ENCODE peak calls at places on chromosomes 4 and X, in five cellular contexts. B is GM19239; R is activated CD8-positive, alpha-beta memory T cell treated with anti-CD3 and anti-CD28 coated beads for 48 hours; X is mucosa of descending colon; K is cardiac fibroblast. P is an unnamed sample.

GRCh38 chrX:91331476-91331875 is 103.2 kb upstream of the PABPC5 start:
- DNase-seq in B (no peak), R (no peak), X (no peak), K (no peak), P (no peak)

GRCh38 chr4:64780664-64781063 is 371.4 kb upstream of the TECRL start:
- DNase-seq in B (no peak), R (no peak), X (no peak), K (no peak), P (no peak)

GRCh38 chr4:126957555-126958440 is 675.0 kb upstream of the INTU start:
- DNase-seq in B (no peak), R (no peak), X (no peak), K (peak), P (no peak)

GRCh38 chrX:100748133-100748532 is 16.2 kb upstream of the SYTL4 start:
- DNase-seq in B (no peak), R (no peak), X (no peak), K (peak), P (no peak)

GRCh38 chrX:74251006-74251930 is 52.7 kb upstream of the ZCCHC13 start:
- DNase-seq in B (no peak), R (no peak), X (no peak), K (peak), P (no peak)

GRCh38 chrX:12895856-12896255 is 10.6 kb upstream of the TLR8 start:
- DNase-seq in B (no peak), R (no peak), X (no peak), K (peak), P (no peak)

GRCh38 chr4:8394125-8394524 is 46.4 kb downstream of the ACOX3 start:
- DNase-seq in B (no peak), R (no peak), X (peak), K (peak), P (peak)

GRCh38 chr4:177879851-177880250 is 437.6 kb upstream of the AGA start:
- DNase-seq in B (no peak), R (no peak), X (no peak), K (no peak), P (no peak)

GRCh38 chr4:173917255-173917960 is 366.1 kb downstream of the FBXO8 start:
- DNase-seq in B (no peak), R (no peak), X (no peak), K (peak), P (no peak)

P was measured in lower leg skin.